ENCODE peak calls at places on chromosomes 12 and 14, in five cellular contexts. One of them, this sample, is unnamed. For H3K4me1, the result is how much of the 10 kb centered on the place peaks cover.

GRCh38 chr12:123050331-123050809 is 69.9 kb downstream of the ARL6IP4 start:
- DNase-seq in neuronal stem cell: no peak
- DNase-seq in tibial artery: no peak
- DNase-seq in fibroblast of lung: peak
- DNase-seq in mammary epithelial cell: peak
- DNase-seq in this sample: peak

GRCh38 chr12:6936642-6937480 is 6.8 kb upstream of the RNU7-1 start:
- DNase-seq in neuronal stem cell: no peak
- DNase-seq in tibial artery: no peak
- DNase-seq in fibroblast of lung: no peak
- DNase-seq in mammary epithelial cell: no peak
- DNase-seq in this sample: peak

GRCh38 chr14:66038214-66038977 is 447.8 kb upstream of the CCDC196 start:
- DNase-seq in neuronal stem cell: no peak
- DNase-seq in tibial artery: no peak
- DNase-seq in fibroblast of lung: peak
- DNase-seq in mammary epithelial cell: peak
- DNase-seq in this sample: no peak

GRCh38 chr12:91422107-91422506 is 239.5 kb upstream of the DCN start:
- DNase-seq in neuronal stem cell: no peak
- DNase-seq in tibial artery: no peak
- DNase-seq in fibroblast of lung: no peak
- DNase-seq in mammary epithelial cell: no peak
- DNase-seq in this sample: no peak

GRCh38 chr12:45268672-45269406 is 52.9 kb downstream of the ANO6 start:
- DNase-seq in neuronal stem cell: no peak
- DNase-seq in tibial artery: peak
- DNase-seq in fibroblast of lung: peak
- DNase-seq in mammary epithelial cell: peak
- DNase-seq in this sample: peak

GRCh38 chr14:81435578-81436295 is 35.6 kb upstream of the STON2 start:
- DNase-seq in neuronal stem cell: peak
- DNase-seq in tibial artery: peak
- DNase-seq in fibroblast of lung: peak
- DNase-seq in mammary epithelial cell: peak
- DNase-seq in this sample: peak

GRCh38 chr14:96888593-96888992 is 91.4 kb downstream of the VRK1 start:
- DNase-seq in neuronal stem cell: peak
- DNase-seq in tibial artery: no peak
- DNase-seq in fibroblast of lung: peak
- DNase-seq in mammary epithelial cell: no peak
- DNase-seq in this sample: no peak

GRCh38 chr12:103677341-103677740 is 90.3 kb downstream of the STAB2 start:
- DNase-seq in neuronal stem cell: no peak
- DNase-seq in tibial artery: no peak
- DNase-seq in fibroblast of lung: no peak
- DNase-seq in mammary epithelial cell: peak
- DNase-seq in this sample: no peak

GRCh38 chr12:127296591-127296990 is 970.4 kb upstream of the TMEM132C start:
- DNase-seq in neuronal stem cell: no peak
- DNase-seq in tibial artery: no peak
- DNase-seq in fibroblast of lung: no peak
- DNase-seq in mammary epithelial cell: no peak
- DNase-seq in this sample: no peak

GRCh38 chr12:95574030-95574429 is 22.8 kb upstream of the USP44 start:
- DNase-seq in neuronal stem cell: peak
- DNase-seq in tibial artery: no peak
- DNase-seq in fibroblast of lung: no peak
- DNase-seq in mammary epithelial cell: no peak
- DNase-seq in this sample: no peak

GRCh38 chr14:31241450-31242114 is 34.0 kb upstream of the HECTD1 start:
- DNase-seq in neuronal stem cell: no peak
- DNase-seq in tibial artery: no peak
- DNase-seq in fibroblast of lung: no peak
- DNase-seq in mammary epithelial cell: no peak
- DNase-seq in this sample: peak

GRCh38 chr12:33560653-33561208 is 121.1 kb upstream of the SYT10 start:
- DNase-seq in neuronal stem cell: no peak
- DNase-seq in tibial artery: no peak
- DNase-seq in fibroblast of lung: no peak
- DNase-seq in mammary epithelial cell: no peak
- DNase-seq in this sample: peak

GRCh38 chr12:54282949-54283593 is 2.5 kb downstream of the HNRNPA1 start:
- DNase-seq in neuronal stem cell: no peak
- DNase-seq in tibial artery: no peak
- DNase-seq in fibroblast of lung: no peak
- DNase-seq in mammary epithelial cell: no peak
- DNase-seq in this sample: no peak

GRCh38 chr14:100025111-100025510 is 40.1 kb upstream of the EVL start:
- DNase-seq in neuronal stem cell: no peak
- DNase-seq in tibial artery: no peak
- DNase-seq in fibroblast of lung: peak
- DNase-seq in mammary epithelial cell: peak
- DNase-seq in this sample: no peak

GRCh38 chr14:74934476-74935339 is 11.6 kb upstream of the RPS6KL1 start:
- DNase-seq in neuronal stem cell: no peak
- DNase-seq in tibial artery: peak
- DNase-seq in fibroblast of lung: no peak
- DNase-seq in mammary epithelial cell: no peak
- DNase-seq in this sample: peak

GRCh38 chr12:124866883-124867232 is 3.2 kb upstream of the SCARB1 start:
- DNase-seq in neuronal stem cell: no peak
- DNase-seq in tibial artery: no peak
- DNase-seq in fibroblast of lung: no peak
- DNase-seq in mammary epithelial cell: no peak
- DNase-seq in this sample: peak

GRCh38 chr12:62468935-62469334 is 2.3 kb downstream of the MON2 start:
- DNase-seq in neuronal stem cell: no peak
- DNase-seq in tibial artery: no peak
- DNase-seq in fibroblast of lung: no peak
- DNase-seq in mammary epithelial cell: no peak
- DNase-seq in this sample: peak

GRCh38 chr12:128268348-128268725 is 1.4 kb downstream of the TMEM132C start:
- DNase-seq in neuronal stem cell: no peak
- DNase-seq in tibial artery: no peak
- DNase-seq in fibroblast of lung: no peak
- DNase-seq in mammary epithelial cell: no peak
- DNase-seq in this sample: peak

GRCh38 chr12:117807946-117808345 is 160.8 kb downstream of the KSR2 start:
- DNase-seq in neuronal stem cell: no peak
- DNase-seq in tibial artery: no peak
- DNase-seq in fibroblast of lung: no peak
- DNase-seq in mammary epithelial cell: no peak
- DNase-seq in this sample: no peak

GRCh38 chr12:88516811-88517210 is 63.5 kb downstream of the KITLG start:
- DNase-seq in neuronal stem cell: no peak
- DNase-seq in tibial artery: no peak
- DNase-seq in fibroblast of lung: no peak
- DNase-seq in mammary epithelial cell: peak
- DNase-seq in this sample: no peak

GRCh38 chr14:63692309-63693020 is 35.4 kb downstream of the SGPP1 start:
- DNase-seq in neuronal stem cell: no peak
- DNase-seq in tibial artery: no peak
- DNase-seq in fibroblast of lung: peak
- DNase-seq in mammary epithelial cell: no peak
- DNase-seq in this sample: no peak

GRCh38 chr14:63524537-63525155 is 18.5 kb downstream of the PPP2R5E start:
- DNase-seq in neuronal stem cell: no peak
- DNase-seq in tibial artery: no peak
- DNase-seq in fibroblast of lung: no peak
- DNase-seq in mammary epithelial cell: no peak
- DNase-seq in this sample: no peak

GRCh38 chr12:63301311-63301710 is 150.3 kb upstream of the AVPR1A start:
- DNase-seq in neuronal stem cell: no peak
- DNase-seq in tibial artery: no peak
- DNase-seq in fibroblast of lung: peak
- DNase-seq in mammary epithelial cell: peak
- DNase-seq in this sample: no peak

GRCh38 chr12:116236148-116236731 is 41.3 kb downstream of the MED13L start:
- DNase-seq in neuronal stem cell: no peak
- DNase-seq in tibial artery: no peak
- DNase-seq in fibroblast of lung: peak
- DNase-seq in mammary epithelial cell: peak
- DNase-seq in this sample: peak

GRCh38 chr14:106883218-106883692 is 1356.9 kb downstream of the TMEM121 start:
- DNase-seq in neuronal stem cell: no peak
- DNase-seq in tibial artery: peak
- DNase-seq in fibroblast of lung: no peak
- DNase-seq in mammary epithelial cell: no peak
- DNase-seq in this sample: peak

GRCh38 chr12:59708059-59708458 is 112.2 kb downstream of the SLC16A7 start:
- DNase-seq in neuronal stem cell: no peak
- DNase-seq in tibial artery: no peak
- DNase-seq in fibroblast of lung: peak
- DNase-seq in mammary epithelial cell: peak
- DNase-seq in this sample: no peak

GRCh38 chr12:115979351-115979750 is 298.1 kb downstream of the MED13L start:
- DNase-seq in neuronal stem cell: no peak
- DNase-seq in tibial artery: no peak
- DNase-seq in fibroblast of lung: no peak
- DNase-seq in mammary epithelial cell: no peak
- DNase-seq in this sample: no peak

GRCh38 chr12:20282411-20282810 is 85.9 kb upstream of the PDE3A start:
- DNase-seq in neuronal stem cell: no peak
- DNase-seq in tibial artery: no peak
- DNase-seq in fibroblast of lung: peak
- DNase-seq in mammary epithelial cell: no peak
- DNase-seq in this sample: no peak

GRCh38 chr12:124497658-124498057 is 69.8 kb downstream of the NCOR2 start:
- DNase-seq in neuronal stem cell: no peak
- DNase-seq in tibial artery: peak
- DNase-seq in fibroblast of lung: peak
- DNase-seq in mammary epithelial cell: peak
- DNase-seq in this sample: peak

GRCh38 chr14:24605435-24606190 is 3.9 kb downstream of the GZMH start:
- DNase-seq in neuronal stem cell: no peak
- DNase-seq in tibial artery: no peak
- DNase-seq in fibroblast of lung: no peak
- DNase-seq in mammary epithelial cell: peak
- DNase-seq in this sample: peak

GRCh38 chr14:41607119-41607785 is 576 bp downstream of the LRFN5 start:
- DNase-seq in neuronal stem cell: no peak
- DNase-seq in tibial artery: no peak
- DNase-seq in fibroblast of lung: peak
- DNase-seq in mammary epithelial cell: peak
- DNase-seq in this sample: peak

GRCh38 chr12:7787574-7788315 is 1.5 kb upstream of the NANOG start:
- DNase-seq in neuronal stem cell: no peak
- DNase-seq in tibial artery: no peak
- DNase-seq in fibroblast of lung: no peak
- DNase-seq in mammary epithelial cell: no peak
- DNase-seq in this sample: no peak

GRCh38 chr14:73231874-73232851 is 5.1 kb upstream of the PAPLN start:
- DNase-seq in neuronal stem cell: no peak
- DNase-seq in tibial artery: no peak
- DNase-seq in fibroblast of lung: no peak
- DNase-seq in mammary epithelial cell: no peak
- DNase-seq in this sample: no peak

GRCh38 chr14:76937181-76938091 is 91.1 kb downstream of the IRF2BPL start:
- DNase-seq in neuronal stem cell: no peak
- DNase-seq in tibial artery: peak
- DNase-seq in fibroblast of lung: peak
- DNase-seq in mammary epithelial cell: peak
- DNase-seq in this sample: peak

GRCh38 chr14:105944632-105945610 is 418.5 kb downstream of the TMEM121 start:
- DNase-seq in neuronal stem cell: no peak
- DNase-seq in tibial artery: peak
- DNase-seq in fibroblast of lung: no peak
- DNase-seq in mammary epithelial cell: no peak
- DNase-seq in this sample: peak

GRCh38 chr12:80837342-80837978 is 100.3 kb downstream of the LIN7A start:
- DNase-seq in neuronal stem cell: peak
- DNase-seq in tibial artery: no peak
- DNase-seq in fibroblast of lung: peak
- DNase-seq in mammary epithelial cell: peak
- DNase-seq in this sample: peak

GRCh38 chr12:108833757-108834472 is 23.5 kb downstream of the SSH1 start:
- DNase-seq in neuronal stem cell: no peak
- DNase-seq in tibial artery: no peak
- DNase-seq in fibroblast of lung: peak
- DNase-seq in mammary epithelial cell: peak
- DNase-seq in this sample: peak
- H3K27ac ChIP-seq in neuronal stem cell: no peak
- H3K27ac ChIP-seq in tibial artery: peak
- H3K27ac ChIP-seq in fibroblast of lung: peak
- H3K27ac ChIP-seq in mammary epithelial cell: peak
- H3K27ac ChIP-seq in this sample: peak

GRCh38 chr12:52801773-52802172 is 5.9 kb upstream of the KRT3 start:
- DNase-seq in neuronal stem cell: no peak
- DNase-seq in tibial artery: peak
- DNase-seq in fibroblast of lung: no peak
- DNase-seq in mammary epithelial cell: no peak
- DNase-seq in this sample: no peak

GRCh38 chr12:52802442-52802841 is 6.5 kb upstream of the KRT3 start:
- DNase-seq in neuronal stem cell: no peak
- DNase-seq in tibial artery: peak
- DNase-seq in fibroblast of lung: no peak
- DNase-seq in mammary epithelial cell: no peak
- DNase-seq in this sample: no peak

GRCh38 chr12:52798671-52799497 is 3.0 kb upstream of the KRT3 start:
- DNase-seq in neuronal stem cell: no peak
- DNase-seq in tibial artery: no peak
- DNase-seq in fibroblast of lung: peak
- DNase-seq in mammary epithelial cell: peak
- DNase-seq in this sample: no peak

GRCh38 chr12:52799498-52800211 is 3.7 kb upstream of the KRT3 start:
- DNase-seq in neuronal stem cell: no peak
- DNase-seq in tibial artery: no peak
- DNase-seq in fibroblast of lung: no peak
- DNase-seq in mammary epithelial cell: no peak
- DNase-seq in this sample: no peak

GRCh38 chr12:52800259-52800917 is 4.5 kb upstream of the KRT3 start:
- DNase-seq in neuronal stem cell: no peak
- DNase-seq in tibial artery: no peak
- DNase-seq in fibroblast of lung: no peak
- DNase-seq in mammary epithelial cell: no peak
- DNase-seq in this sample: no peak
- H3K4me1 ChIP-seq in neuronal stem cell: under half
- H3K4me1 ChIP-seq in tibial artery: under half
- H3K4me1 ChIP-seq in fibroblast of lung: under half
- H3K4me1 ChIP-seq in mammary epithelial cell: under half
- H3K4me1 ChIP-seq in this sample: under half

DNA sequence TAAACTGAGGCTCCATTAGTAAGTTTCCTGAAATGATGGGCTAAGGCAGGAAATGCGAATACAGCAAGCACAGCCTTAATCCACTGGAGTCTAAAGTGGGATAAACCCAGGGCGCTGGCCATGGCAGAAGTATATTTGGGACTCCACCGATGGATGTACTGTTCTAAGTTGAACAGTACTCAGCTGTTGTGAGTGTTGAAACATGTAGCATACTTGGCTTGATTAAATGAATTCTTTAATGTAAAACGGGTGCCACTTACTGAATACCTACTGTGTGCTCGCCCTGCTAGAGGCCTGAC is 1.0 kb downstream of the SSPN start:
- DNase-seq in neuronal stem cell: no peak
- DNase-seq in tibial artery: no peak
- DNase-seq in fibroblast of lung: peak
- DNase-seq in mammary epithelial cell: peak
- DNase-seq in this sample: no peak
- H3K27ac ChIP-seq in neuronal stem cell: no peak
- H3K27ac ChIP-seq in tibial artery: peak
- H3K27ac ChIP-seq in fibroblast of lung: peak
- H3K27ac ChIP-seq in mammary epithelial cell: peak
- H3K27ac ChIP-seq in this sample: peak

GRCh38 chr12:28583771-28584261 is 393.6 kb downstream of the CCDC91 start:
- DNase-seq in neuronal stem cell: no peak
- DNase-seq in tibial artery: no peak
- DNase-seq in fibroblast of lung: peak
- DNase-seq in mammary epithelial cell: peak
- DNase-seq in this sample: no peak
- H3K4me1 ChIP-seq in neuronal stem cell: under half
- H3K4me1 ChIP-seq in tibial artery: under half
- H3K4me1 ChIP-seq in fibroblast of lung: under half
- H3K4me1 ChIP-seq in mammary epithelial cell: under half
- H3K4me1 ChIP-seq in this sample: under half